ENCODE peak calls at places on chromosomes 16 and 17, in eight cellular contexts. E is esophagus squamous epithelium; S is CD4-positive, alpha-beta memory T cell; R is aorta; Q is HFF-Myc; K is GM23248; T is mucosa of descending colon; M is cardiac muscle cell. V is an unnamed sample.

GRCh38 chr17:69608808-69609494 is 194.5 kb downstream of the MAP2K6 start:
- DNase-seq in E (no peak), S (no peak), R (peak), Q (peak), K (peak), T (no peak), M (peak), V (peak)

GRCh38 chr17:11551442-11551841 is 46.8 kb upstream of the DNAH9 start:
- DNase-seq in E (no peak), S (no peak), R (no peak), Q (no peak), K (no peak), T (no peak), M (no peak), V (no peak)

GRCh38 chr17:57242148-57242547 is 14.2 kb upstream of the MSI2 start:
- DNase-seq in E (no peak), S (no peak), R (no peak), Q (no peak), K (no peak), T (no peak), M (peak), V (no peak)

GRCh38 chr17:50049636-50050035 is 6.3 kb upstream of the ITGA3 start:
- DNase-seq in E (no peak), S (no peak), R (no peak), Q (no peak), K (peak), T (no peak), M (no peak), V (no peak)

GRCh38 chr17:9003355-9004131 is 17.8 kb upstream of the NTN1 start:
- DNase-seq in E (no peak), S (no peak), R (no peak), Q (no peak), K (peak), T (no peak), M (no peak), V (no peak)

GRCh38 chr17:75105269-75106080 is 4.3 kb upstream of the ARMC7 start:
- DNase-seq in E (no peak), S (no peak), R (no peak), Q (no peak), K (peak), T (peak), M (peak), V (no peak)

GRCh38 chr17:75111777-75112176 is 2.0 kb downstream of the ARMC7 start:
- DNase-seq in E (no peak), S (no peak), R (no peak), Q (no peak), K (no peak), T (no peak), M (no peak), V (no peak)

GRCh38 chr17:77370536-77370935 is 229.8 kb downstream of the SEC14L1 start:
- DNase-seq in E (no peak), S (no peak), R (peak), Q (no peak), K (no peak), T (no peak), M (no peak), V (no peak)

GRCh38 chr17:45223541-45224528 is 2.1 kb downstream of the FMNL1 start:
- DNase-seq in E (no peak), S (peak), R (no peak), Q (no peak), K (no peak), T (no peak), M (no peak), V (no peak)

GRCh38 chr16:81519298-81520150 is 74.9 kb downstream of the CMIP start:
- DNase-seq in E (no peak), S (no peak), R (peak), Q (no peak), K (no peak), T (no peak), M (no peak), V (no peak)

GRCh38 chr16:71185366-71185765 is 45.2 kb downstream of the HYDIN start:
- DNase-seq in E (no peak), S (no peak), R (no peak), Q (no peak), K (no peak), T (no peak), M (peak), V (no peak)

GRCh38 chr17:49333806-49334205 is 28.2 kb downstream of the ZNF652 start:
- DNase-seq in E (no peak), S (no peak), R (no peak), Q (no peak), K (peak), T (no peak), M (no peak), V (no peak)

GRCh38 chr17:48494335-48494734 is 36.5 kb downstream of the HOXB1 start:
- DNase-seq in E (no peak), S (no peak), R (no peak), Q (no peak), K (peak), T (no peak), M (peak), V (no peak)

GRCh38 chr17:57424777-57425188 is 168.5 kb downstream of the MSI2 start:
- DNase-seq in E (no peak), S (no peak), R (no peak), Q (peak), K (no peak), T (peak), M (peak), V (no peak)

GRCh38 chr16:10608687-10609409 is 28.4 kb upstream of the EMP2 start:
- DNase-seq in E (no peak), S (no peak), R (no peak), Q (no peak), K (peak), T (no peak), M (peak), V (no peak)

GRCh38 chr16:11079657-11080187 is 135.4 kb downstream of the CLEC16A start:
- DNase-seq in E (no peak), S (no peak), R (no peak), Q (peak), K (peak), T (no peak), M (peak), V (peak)

GRCh38 chr16:87914812-87915211 is 21.5 kb downstream of the CA5A start:
- DNase-seq in E (no peak), S (no peak), R (no peak), Q (no peak), K (no peak), T (no peak), M (no peak), V (no peak)

GRCh38 chr16:14427371-14427948 is 202.6 kb downstream of the PARN start:
- DNase-seq in E (no peak), S (no peak), R (no peak), Q (no peak), K (peak), T (no peak), M (no peak), V (no peak)

GRCh38 chr17:46774108-46774737 is 44.3 kb downstream of the WNT3 start:
- DNase-seq in E (no peak), S (no peak), R (no peak), Q (no peak), K (peak), T (no peak), M (no peak), V (no peak)

GRCh38 chr17:57256708-57257112 is 387 bp downstream of the MSI2 start:
- DNase-seq in E (no peak), S (peak), R (peak), Q (no peak), K (peak), T (peak), M (peak), V (no peak)

GRCh38 chr17:27466748-27467375 is 10.6 kb downstream of the KSR1 start:
- DNase-seq in E (no peak), S (peak), R (no peak), Q (no peak), K (no peak), T (no peak), M (no peak), V (no peak)

GRCh38 chr16:26464576-26465266 is 602.0 kb upstream of the C16orf82 start:
- DNase-seq in E (no peak), S (no peak), R (no peak), Q (no peak), K (no peak), T (no peak), M (no peak), V (no peak)

GRCh38 chr16:12869681-12870427 is 31.5 kb upstream of the SHISA9 start:
- DNase-seq in E (no peak), S (no peak), R (no peak), Q (no peak), K (no peak), T (no peak), M (no peak), V (no peak)

GRCh38 chr16:76854234-76854633 is 336.8 kb upstream of the MON1B start:
- DNase-seq in E (no peak), S (no peak), R (no peak), Q (no peak), K (peak), T (no peak), M (peak), V (no peak)

GRCh38 chr17:38745545-38745944 is 2.6 kb downstream of the PCGF2 start:
- DNase-seq in E (no peak), S (no peak), R (peak), Q (no peak), K (peak), T (no peak), M (no peak), V (no peak)

GRCh38 chr16:56367764-56368163 is 57.6 kb downstream of the AMFR start:
- DNase-seq in E (no peak), S (no peak), R (no peak), Q (no peak), K (no peak), T (no peak), M (no peak), V (no peak)

GRCh38 chr17:46859996-46860395 is 8.6 kb downstream of the WNT9B start:
- DNase-seq in E (no peak), S (no peak), R (no peak), Q (no peak), K (no peak), T (no peak), M (no peak), V (no peak)

DNA sequence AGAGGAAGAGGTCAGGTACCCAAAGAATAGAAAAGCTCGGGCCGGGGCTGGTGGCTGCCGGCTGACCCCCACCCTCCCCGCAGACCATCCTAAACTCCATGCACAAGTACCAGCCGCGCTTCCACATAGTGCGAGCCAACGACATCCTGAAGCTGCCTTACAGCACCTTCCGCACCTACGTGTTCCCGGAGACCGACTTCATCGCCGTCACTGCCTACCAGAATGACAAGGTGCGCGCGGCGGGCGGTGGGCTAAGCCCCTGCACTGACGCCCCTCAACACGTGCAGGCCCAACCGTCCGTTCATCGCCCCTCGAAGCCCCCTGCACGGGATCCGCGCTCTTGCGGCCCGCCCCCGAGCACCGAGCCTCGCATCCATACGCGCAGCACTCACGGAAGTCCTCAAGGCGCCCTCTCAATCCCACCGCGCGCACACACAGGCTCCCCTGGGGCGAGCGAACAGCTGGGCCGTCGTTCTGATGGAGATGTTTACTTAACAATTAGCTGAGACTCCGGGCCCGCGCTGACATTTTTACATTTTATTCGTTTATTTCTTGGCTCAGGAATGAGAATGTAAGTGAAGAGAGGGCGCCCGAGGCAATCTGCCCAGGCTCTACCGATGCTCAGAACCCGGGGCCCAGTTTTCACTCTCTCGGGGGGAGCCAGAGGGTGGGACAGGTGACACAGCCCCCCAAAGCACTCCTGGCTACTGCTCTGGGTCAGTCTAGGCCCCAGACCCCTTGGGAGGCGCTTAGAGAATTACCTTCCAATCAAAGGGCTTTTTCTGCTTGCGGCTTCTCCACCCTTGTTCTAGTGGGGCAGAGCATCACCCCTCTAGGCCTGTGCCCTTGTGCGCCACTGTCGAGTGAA is 3.6 kb downstream of the TBX2 start:
- DNase-seq in E (no peak), S (no peak), R (peak), Q (no peak), K (no peak), T (no peak), M (no peak), V (no peak)
- H3K4me3 ChIP-seq in E (peak), S (no peak), R (no peak), Q (peak), K (no peak), T (no peak), M (peak), V (peak)

DNA sequence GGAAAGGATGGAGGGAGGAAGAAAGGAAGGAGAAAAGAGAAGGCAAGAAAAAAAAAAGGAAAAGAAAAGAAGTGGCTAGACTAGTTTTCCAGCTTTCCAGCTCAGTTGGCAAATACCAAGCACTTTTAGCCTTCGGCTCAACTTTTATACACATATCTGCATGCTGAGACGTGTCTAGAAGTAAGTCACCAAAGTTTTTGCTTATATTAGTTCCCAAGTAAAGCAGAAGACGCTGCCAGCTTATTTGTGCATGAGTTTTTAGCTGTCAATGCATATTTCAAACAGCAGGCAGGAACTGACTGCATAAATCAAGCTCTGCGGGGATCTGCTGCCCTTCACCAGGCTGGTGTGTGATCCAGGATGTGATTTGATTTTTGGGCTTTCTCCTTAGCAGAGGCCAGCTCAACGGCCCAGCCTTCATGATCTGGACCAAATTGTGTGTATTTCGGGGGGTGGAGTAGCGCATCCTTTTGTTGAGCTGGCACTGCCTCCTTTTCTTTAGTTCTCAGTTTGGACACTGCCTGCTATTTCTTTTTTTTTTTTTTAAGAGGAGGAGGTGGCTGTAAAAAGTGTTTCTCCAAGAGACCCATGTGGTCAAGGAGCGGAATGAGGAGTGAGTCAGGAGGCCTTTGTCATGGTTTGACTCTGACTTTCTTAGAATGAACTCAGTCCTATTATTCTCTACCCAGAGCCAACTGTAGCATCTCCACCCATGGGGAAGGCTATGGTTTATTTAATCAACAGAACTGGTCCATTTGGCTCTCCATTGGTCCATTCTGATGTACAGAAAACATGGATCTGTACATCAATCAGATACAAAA is 162.6 kb upstream of the XYLT1 start:
- DNase-seq in E (no peak), S (no peak), R (no peak), Q (no peak), K (peak), T (no peak), M (no peak), V (no peak)
- H3K4me3 ChIP-seq in E (no peak), S (no peak), R (no peak), Q (no peak), K (no peak), T (no peak), M (no peak), V (no peak)

DNA sequence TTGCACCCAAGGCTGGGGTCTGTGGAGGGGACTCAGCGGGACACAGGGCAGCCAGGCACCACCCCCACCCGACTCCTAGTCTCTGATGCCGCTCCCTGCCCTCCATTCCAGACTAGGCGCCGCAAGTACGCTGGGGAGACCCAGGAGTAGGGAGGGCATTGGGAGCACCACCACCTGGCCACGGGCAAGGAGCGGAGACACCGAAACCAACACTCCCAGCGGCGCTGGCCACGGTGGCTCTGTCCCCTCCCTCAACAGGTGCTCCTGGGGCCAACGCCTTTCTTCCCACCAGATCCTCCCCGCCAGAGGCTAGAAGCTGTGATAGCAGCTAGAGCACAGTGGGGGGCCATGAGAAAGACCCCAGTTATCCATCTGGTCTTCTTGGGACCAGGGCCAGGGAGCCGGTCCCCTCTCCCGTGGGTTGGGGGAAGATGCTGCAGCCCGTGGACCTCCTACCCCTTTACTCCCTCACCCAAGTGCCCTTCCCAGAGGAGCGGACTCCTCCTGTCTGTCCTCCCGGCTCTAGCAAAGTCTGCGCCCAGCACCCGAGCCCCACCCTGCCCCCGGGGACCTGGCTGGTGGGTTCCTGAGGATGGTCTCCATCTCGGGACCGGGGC is 453 bp upstream of the SYNGR3 start:
- DNase-seq in E (no peak), S (no peak), R (no peak), Q (no peak), K (no peak), T (peak), M (no peak), V (no peak)
- H3K4me3 ChIP-seq in E (no peak), S (no peak), R (no peak), Q (no peak), K (no peak), T (no peak), M (no peak), V (peak)

GRCh38 chr17:82301916-82302497 is 15.4 kb downstream of the CD7 start:
- DNase-seq in E (no peak), S (peak), R (no peak), Q (no peak), K (no peak), T (no peak), M (no peak), V (no peak)

GRCh38 chr17:82303944-82304808 is 13.2 kb downstream of the CD7 start:
- DNase-seq in E (no peak), S (no peak), R (peak), Q (no peak), K (no peak), T (no peak), M (peak), V (no peak)

GRCh38 chr17:82302991-82303943 is 14.1 kb downstream of the CD7 start:
- DNase-seq in E (no peak), S (peak), R (peak), Q (no peak), K (no peak), T (no peak), M (no peak), V (no peak)

GRCh38 chr17:82301300-82301915 is 16.0 kb downstream of the CD7 start:
- DNase-seq in E (no peak), S (no peak), R (no peak), Q (no peak), K (no peak), T (no peak), M (no peak), V (no peak)

GRCh38 chr17:82302498-82302963 is 14.9 kb downstream of the CD7 start:
- DNase-seq in E (no peak), S (no peak), R (no peak), Q (no peak), K (no peak), T (no peak), M (no peak), V (no peak)
- H3K4me3 ChIP-seq in E (no peak), S (peak), R (no peak), Q (no peak), K (no peak), T (no peak), M (no peak), V (no peak)

GRCh38 chr16:66958857-66959644 is 2.0 kb upstream of the CES3 start:
- DNase-seq in E (no peak), S (no peak), R (no peak), Q (no peak), K (no peak), T (no peak), M (no peak), V (no peak)

GRCh38 chr16:66964049-66964448 is 3.0 kb downstream of the CES3 start:
- DNase-seq in E (no peak), S (no peak), R (no peak), Q (no peak), K (no peak), T (no peak), M (no peak), V (no peak)

GRCh38 chr16:66960270-66960669 is 796 bp upstream of the CES3 start:
- DNase-seq in E (no peak), S (no peak), R (no peak), Q (no peak), K (no peak), T (no peak), M (no peak), V (no peak)

GRCh38 chr16:66959645-66960177 is 1.4 kb upstream of the CES3 start:
- DNase-seq in E (no peak), S (no peak), R (peak), Q (no peak), K (no peak), T (peak), M (no peak), V (no peak)

DNA sequence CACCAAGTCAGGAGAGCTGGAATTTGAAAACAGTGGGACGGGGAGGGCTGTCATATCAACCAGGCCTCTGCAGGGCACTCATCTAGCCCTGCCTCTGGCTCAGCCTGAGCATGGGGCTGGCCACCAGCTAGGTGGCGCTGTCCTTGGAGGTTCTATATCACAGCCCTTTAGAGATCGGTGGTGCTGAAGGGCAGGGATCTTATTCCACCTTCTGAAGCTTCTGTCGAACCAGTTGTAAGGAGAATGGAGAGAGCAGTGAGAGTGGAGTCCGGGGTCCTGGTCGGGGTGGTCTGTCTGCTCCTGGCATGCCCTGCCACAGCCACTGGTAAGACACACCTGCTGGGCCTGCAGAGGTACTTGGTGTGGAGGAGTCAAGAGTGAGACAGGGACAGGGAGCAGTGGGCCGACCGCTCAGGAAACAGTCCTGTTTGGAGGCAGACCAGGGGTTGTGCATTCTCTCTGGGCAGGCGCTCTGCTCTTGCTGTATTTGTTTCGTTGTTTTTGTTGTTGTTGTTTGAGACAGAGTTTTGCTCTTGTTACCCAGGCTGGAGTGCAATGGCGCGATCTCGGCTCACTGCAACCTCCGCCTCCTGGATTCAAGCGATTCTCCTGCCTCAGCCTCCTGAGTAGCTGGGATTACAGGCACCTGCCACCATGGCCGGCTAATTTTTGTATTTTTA is at the start of gene CES3:
- DNase-seq in E (no peak), S (peak), R (peak), Q (peak), K (peak), T (peak), M (peak), V (no peak)
- H3K4me3 ChIP-seq in E (no peak), S (no peak), R (no peak), Q (no peak), K (no peak), T (no peak), M (no peak), V (no peak)

V was measured in BJ.